ENCODE peak calls at places on chromosomes 4 and X, in nine cellular contexts. U, P, W, J, Z, D, S, V and I are unnamed samples. For H3K4me1, the result is how much of the 10 kb centered on the place peaks cover.

GRCh38 chr4:13543648-13544555 is at the start of gene NKX3-2:
- DNase-seq in U (peak), P (no peak), W (peak), J (no peak), Z (peak), D (peak), S (no peak), V (peak), I (no peak)

GRCh38 chr4:6539009-6539764 is 35.8 kb upstream of the MAN2B2 start:
- DNase-seq in U (no peak), P (no peak), W (no peak), J (no peak), Z (no peak), D (no peak), S (peak), V (no peak), I (no peak)

GRCh38 chr4:48949518-48950207 is 36.4 kb upstream of the CWH43 start:
- DNase-seq in U (no peak), P (no peak), W (peak), J (no peak), Z (peak), D (no peak), S (no peak), V (no peak), I (no peak)

GRCh38 chr4:145279122-145279960 is 99.0 kb upstream of the OTUD4 start:
- DNase-seq in U (peak), P (no peak), W (peak), J (no peak), Z (peak), D (peak), S (no peak), V (no peak), I (no peak)

GRCh38 chrX:80808854-80809493 is 703 bp downstream of the BRWD3 start:
- DNase-seq in U (peak), P (no peak), W (peak), J (peak), Z (peak), D (no peak), S (no peak), V (peak), I (peak)

GRCh38 chr4:100539706-100540105 is 21.9 kb upstream of the EMCN start:
- DNase-seq in U (no peak), P (no peak), W (no peak), J (no peak), Z (no peak), D (no peak), S (no peak), V (no peak), I (no peak)

GRCh38 chr4:19657856-19658255 is 593.8 kb upstream of the SLIT2 start:
- DNase-seq in U (no peak), P (no peak), W (no peak), J (no peak), Z (no peak), D (no peak), S (no peak), V (no peak), I (no peak)

GRCh38 chr4:6200922-6201362 is 593 bp upstream of the JAKMIP1 start:
- DNase-seq in U (no peak), P (no peak), W (no peak), J (peak), Z (no peak), D (no peak), S (peak), V (peak), I (no peak)

GRCh38 chr4:10639664-10640063 is 44.9 kb downstream of the CLNK start:
- DNase-seq in U (no peak), P (no peak), W (peak), J (no peak), Z (peak), D (peak), S (no peak), V (no peak), I (no peak)

GRCh38 chrX:16167181-16167580 is at the start of gene MAGEB17:
- DNase-seq in U (no peak), P (no peak), W (no peak), J (no peak), Z (no peak), D (no peak), S (no peak), V (no peak), I (no peak)

GRCh38 chrX:40496728-40497127 is 84.0 kb upstream of the ATP6AP2 start:
- DNase-seq in U (peak), P (no peak), W (peak), J (no peak), Z (peak), D (peak), S (peak), V (peak), I (no peak)

GRCh38 chrX:122196338-122196737 is 987.7 kb upstream of the GRIA3 start:
- DNase-seq in U (no peak), P (no peak), W (no peak), J (no peak), Z (no peak), D (no peak), S (no peak), V (no peak), I (no peak)

GRCh38 chr4:100348472-100348871 is 158.2 kb upstream of the DDIT4L start:
- DNase-seq in U (no peak), P (peak), W (peak), J (no peak), Z (peak), D (peak), S (peak), V (peak), I (peak)

GRCh38 chr4:46986922-46987638 is 6.3 kb downstream of the GABRA4 start:
- DNase-seq in U (no peak), P (no peak), W (no peak), J (no peak), Z (no peak), D (no peak), S (no peak), V (no peak), I (no peak)

GRCh38 chrX:42948723-42949122 is 170.8 kb upstream of the PPP1R2C start:
- DNase-seq in U (no peak), P (no peak), W (no peak), J (no peak), Z (no peak), D (no peak), S (no peak), V (no peak), I (no peak)

GRCh38 chrX:47751670-47752069 is 85.0 kb upstream of the ZNF81 start:
- DNase-seq in U (peak), P (peak), W (peak), J (peak), Z (peak), D (no peak), S (no peak), V (peak), I (no peak)

GRCh38 chr4:102299708-102300107 is 45.6 kb downstream of the SLC39A8 start:
- DNase-seq in U (peak), P (peak), W (peak), J (peak), Z (peak), D (peak), S (peak), V (peak), I (peak)

GRCh38 chrX:62923093-62923492 is 428.0 kb downstream of the SPIN4 start:
- DNase-seq in U (no peak), P (no peak), W (no peak), J (no peak), Z (no peak), D (no peak), S (no peak), V (no peak), I (no peak)

GRCh38 chr4:149997881-149998421 is 80.3 kb upstream of the DCLK2 start:
- DNase-seq in U (peak), P (peak), W (peak), J (no peak), Z (peak), D (peak), S (peak), V (peak), I (peak)

GRCh38 chr4:121900132-121900983 is 30.1 kb upstream of the BBS7 start:
- DNase-seq in U (peak), P (peak), W (peak), J (peak), Z (peak), D (peak), S (peak), V (peak), I (peak)

GRCh38 chr4:165964591-165964990 is 91.6 kb downstream of the TLL1 start:
- DNase-seq in U (no peak), P (no peak), W (no peak), J (no peak), Z (no peak), D (no peak), S (no peak), V (no peak), I (no peak)

GRCh38 chr4:113614414-113614813 is 147.1 kb downstream of the CAMK2D start:
- DNase-seq in U (peak), P (no peak), W (no peak), J (no peak), Z (no peak), D (no peak), S (no peak), V (no peak), I (no peak)
- H3K4me1 ChIP-seq in U (under half), P (under half), W (under half), J (half or more), Z (under half), D (under half), S (under half), V (under half), I (under half)

GRCh38 chr4:141283563-141283962 is 62.9 kb downstream of the ZNF330 start:
- DNase-seq in U (no peak), P (no peak), W (no peak), J (no peak), Z (no peak), D (no peak), S (no peak), V (no peak), I (no peak)

DNA sequence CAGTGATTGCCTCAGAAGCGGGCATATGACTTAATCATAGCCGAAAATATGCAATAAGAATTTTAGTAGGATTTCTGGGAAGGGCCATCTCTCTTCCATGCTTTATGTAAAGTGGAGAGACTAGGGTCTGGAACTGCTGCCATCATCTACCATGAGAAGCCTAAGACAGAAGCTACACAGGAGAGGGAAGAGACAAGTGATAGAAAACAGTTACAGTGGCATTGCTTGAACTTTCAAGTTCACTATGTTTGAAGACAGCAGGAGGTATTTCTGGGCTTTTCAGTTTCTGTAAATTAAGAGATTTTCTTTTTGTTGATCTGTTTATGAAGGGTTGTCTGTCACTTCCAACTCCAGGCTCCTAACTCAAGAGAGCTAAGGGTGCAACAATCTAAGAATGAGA is 62.5 kb downstream of the ZNF330 start:
- DNase-seq in U (no peak), P (no peak), W (no peak), J (no peak), Z (no peak), D (no peak), S (no peak), V (no peak), I (no peak)
- H2AFZ ChIP-seq in U (peak), P (no peak), W (no peak), J (no peak), Z (no peak), D (no peak), S (no peak), V (no peak), I (no peak)

GRCh38 chr4:41095192-41095872 is 119.0 kb downstream of the APBB2 start:
- DNase-seq in U (no peak), P (no peak), W (no peak), J (no peak), Z (no peak), D (no peak), S (no peak), V (no peak), I (no peak)

GRCh38 chr4:41098649-41099048 is 115.7 kb downstream of the APBB2 start:
- DNase-seq in U (no peak), P (no peak), W (no peak), J (no peak), Z (no peak), D (no peak), S (no peak), V (no peak), I (no peak)

GRCh38 chr4:41092128-41092527 is 122.2 kb downstream of the APBB2 start:
- DNase-seq in U (no peak), P (no peak), W (no peak), J (no peak), Z (no peak), D (no peak), S (no peak), V (no peak), I (no peak)

GRCh38 chr4:41098093-41098492 is 116.2 kb downstream of the APBB2 start:
- DNase-seq in U (no peak), P (no peak), W (no peak), J (no peak), Z (no peak), D (no peak), S (no peak), V (no peak), I (no peak)

GRCh38 chr4:41095973-41096372 is 118.4 kb downstream of the APBB2 start:
- DNase-seq in U (no peak), P (no peak), W (peak), J (peak), Z (peak), D (peak), S (no peak), V (no peak), I (no peak)
- H3K4me2 ChIP-seq in U (no peak), P (no peak), W (peak), J (no peak), Z (no peak), D (no peak), S (no peak), V (no peak), I (no peak)

GRCh38 chrX:7062912-7063311 is 84.6 kb upstream of the STS start:
- DNase-seq in U (no peak), P (no peak), W (no peak), J (no peak), Z (no peak), D (no peak), S (no peak), V (no peak), I (no peak)

GRCh38 chrX:7062276-7062675 is 85.2 kb upstream of the STS start:
- DNase-seq in U (peak), P (no peak), W (no peak), J (no peak), Z (peak), D (peak), S (no peak), V (no peak), I (no peak)

GRCh38 chrX:7060444-7060843 is 87.1 kb upstream of the STS start:
- DNase-seq in U (no peak), P (no peak), W (no peak), J (no peak), Z (no peak), D (no peak), S (no peak), V (no peak), I (no peak)

GRCh38 chrX:7061429-7061828 is 86.1 kb upstream of the STS start:
- DNase-seq in U (no peak), P (no peak), W (no peak), J (no peak), Z (no peak), D (no peak), S (no peak), V (no peak), I (no peak)

GRCh38 chrX:7059214-7059838 is 88.2 kb upstream of the STS start:
- DNase-seq in U (no peak), P (no peak), W (no peak), J (no peak), Z (no peak), D (no peak), S (no peak), V (no peak), I (no peak)
- H3K4me1 ChIP-seq in U (under half), P (under half), W (under half), J (under half), Z (under half), D (under half), S (under half), V (under half), I (under half)

GRCh38 chr4:151099976-151100417 is 569 bp downstream of the RPS3A start:
- DNase-seq in U (no peak), P (no peak), W (peak), J (no peak), Z (peak), D (peak), S (no peak), V (no peak), I (no peak)

GRCh38 chr4:151098191-151098590 is 1.2 kb upstream of the RPS3A start:
- DNase-seq in U (no peak), P (no peak), W (no peak), J (no peak), Z (no peak), D (no peak), S (no peak), V (no peak), I (no peak)

GRCh38 chr4:151100517-151100916 is 1.1 kb downstream of the RPS3A start:
- DNase-seq in U (no peak), P (no peak), W (no peak), J (peak), Z (no peak), D (no peak), S (no peak), V (no peak), I (no peak)

GRCh38 chr4:151097759-151098158 is 1.7 kb upstream of the RPS3A start:
- DNase-seq in U (no peak), P (no peak), W (no peak), J (no peak), Z (no peak), D (no peak), S (no peak), V (no peak), I (no peak)

GRCh38 chr4:151099226-151099975 is at the start of gene RPS3A:
- DNase-seq in U (peak), P (peak), W (peak), J (peak), Z (peak), D (peak), S (peak), V (peak), I (peak)
- H2AFZ ChIP-seq in U (peak), P (peak), W (peak), J (peak), Z (peak), D (peak), S (peak), V (peak), I (peak)

GRCh38 chrX:21972721-21973120 is 32.2 kb downstream of the SMS start:
- DNase-seq in U (no peak), P (no peak), W (peak), J (no peak), Z (peak), D (peak), S (no peak), V (no peak), I (no peak)

GRCh38 chrX:21973321-21974010 is 33.0 kb downstream of the SMS start:
- DNase-seq in U (no peak), P (no peak), W (peak), J (no peak), Z (no peak), D (no peak), S (no peak), V (no peak), I (peak)

GRCh38 chrX:21975827-21976226 is 35.3 kb downstream of the SMS start:
- DNase-seq in U (no peak), P (no peak), W (peak), J (no peak), Z (peak), D (peak), S (no peak), V (peak), I (no peak)

GRCh38 chrX:21975242-21975641 is 34.7 kb downstream of the SMS start:
- DNase-seq in U (no peak), P (no peak), W (no peak), J (no peak), Z (no peak), D (no peak), S (no peak), V (no peak), I (no peak)

DNA sequence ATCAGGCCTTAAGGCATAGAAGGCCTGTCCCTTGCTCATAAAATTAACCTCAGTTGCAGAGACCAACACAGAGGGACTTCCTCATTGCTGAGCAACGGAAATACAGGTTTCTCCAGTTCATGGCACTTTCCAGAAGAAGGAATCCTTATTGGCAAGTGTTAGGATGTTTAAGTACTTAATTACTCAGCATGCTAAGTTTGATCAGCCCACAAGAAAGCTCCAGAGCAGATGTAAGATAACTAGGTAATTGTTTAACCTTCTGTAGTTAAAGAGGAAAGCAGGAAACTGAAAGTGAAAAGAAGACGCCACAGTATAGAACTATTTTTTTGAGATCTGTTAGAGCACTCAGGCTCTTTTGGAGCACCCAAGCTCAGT is 33.5 kb downstream of the SMS start:
- DNase-seq in U (no peak), P (no peak), W (no peak), J (no peak), Z (peak), D (no peak), S (no peak), V (peak), I (peak)
- H3K4me2 ChIP-seq in U (no peak), P (no peak), W (no peak), J (peak), Z (no peak), D (no peak), S (no peak), V (peak), I (peak)

DNA sequence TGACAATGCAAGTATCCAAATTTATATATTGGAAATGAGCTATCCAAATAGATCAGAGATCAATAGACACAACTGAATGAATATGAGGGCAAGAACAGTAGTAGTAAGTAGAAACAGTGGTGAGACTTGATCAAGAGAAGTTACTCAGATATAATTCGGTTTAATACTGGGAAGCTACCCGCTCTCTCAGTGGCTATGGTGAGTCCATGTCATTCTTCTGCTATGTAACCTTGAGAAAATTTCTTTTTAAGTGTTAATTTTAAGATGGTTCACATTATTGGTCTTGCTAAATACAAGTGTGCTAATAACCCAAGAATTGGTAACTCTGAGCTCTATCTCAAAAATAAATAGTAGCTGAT is 53.6 kb downstream of the LEF1 start:
- DNase-seq in U (no peak), P (no peak), W (no peak), J (no peak), Z (no peak), D (no peak), S (no peak), V (no peak), I (no peak)
- H3K4me1 ChIP-seq in U (under half), P (under half), W (under half), J (half or more), Z (under half), D (under half), S (under half), V (under half), I (under half)

GRCh38 chr4:123340381-123340701 is 56.3 kb upstream of the SPRY1 start:
- DNase-seq in U (no peak), P (peak), W (peak), J (no peak), Z (peak), D (peak), S (peak), V (peak), I (peak)
- H2AFZ ChIP-seq in U (peak), P (peak), W (peak), J (no peak), Z (peak), D (peak), S (no peak), V (peak), I (peak)